ENCODE peak calls at places on chromosomes 6 and 20, in eight cellular contexts. N is OCI-LY7; R is ovary; H is CD8-positive, alpha-beta memory T cell; X is psoas muscle; J is SJSA1; Z is Karpas-422; O is HAP-1. A is an unnamed sample.

GRCh38 chr6:157430834-157431233 is 49.8 kb downstream of the ZDHHC14 start:
- DNase-seq in J (no peak), H (no peak), Z (no peak), O (no peak), X (no peak), N (no peak), R (no peak), A (no peak)

GRCh38 chr6:131949909-131950766 is 1.0 kb downstream of the CCN2 start:
- DNase-seq in R (peak; percentile 85), J (no peak), X (peak; percentile 83), O (peak; percentile 87), N (no peak), Z (no peak), H (no peak), A (no peak)

GRCh38 chr6:81950877-81951276 is 198.4 kb upstream of the TENT5A start:
- DNase-seq in X (no peak), Z (no peak), N (no peak), R (no peak), H (no peak), O (no peak), J (peak; percentile 10), A (no peak)

GRCh38 chr6:19465760-19466159 is 371.4 kb upstream of the ID4 start:
- DNase-seq in Z (no peak), N (no peak), J (peak; percentile 75), O (no peak), R (no peak), H (no peak), X (no peak), A (no peak)

GRCh38 chr6:32840604-32841246 is 2.2 kb upstream of the TAP2 start:
- DNase-seq in X (no peak), N (no peak), Z (no peak), H (peak; percentile 28), R (no peak), J (no peak), O (no peak), A (peak; percentile 29)

GRCh38 chr6:44034931-44035345 is 92.3 kb downstream of the MRPL14 start:
- DNase-seq in Z (no peak), H (no peak), X (no peak), O (no peak), R (no peak), N (no peak), J (no peak), A (no peak)

GRCh38 chr6:130027948-130028347 is 9.6 kb downstream of the L3MBTL3 start:
- DNase-seq in N (peak; percentile 26), X (no peak), Z (no peak), O (no peak), H (peak; percentile 32), R (no peak), J (no peak), A (no peak)

GRCh38 chr6:17032595-17033591 is 69.0 kb upstream of the STMND1 start:
- DNase-seq in Z (no peak), X (peak; percentile 61), R (peak; percentile 54), H (no peak), N (no peak), O (no peak), J (peak; percentile 80), A (no peak)

GRCh38 chr20:53940883-53941546 is 129.4 kb downstream of the BCAS1 start:
- DNase-seq in O (peak; percentile 60), H (no peak), R (peak; percentile 57), X (no peak), N (peak; percentile 44), Z (no peak), J (peak; percentile 89), A (no peak)

GRCh38 chr20:61874421-61875068 is 191.1 kb downstream of the TAF4 start:
- DNase-seq in Z (peak; percentile 83), H (no peak), X (no peak), O (peak; percentile 14), J (no peak), N (peak; percentile 7), R (no peak), A (no peak)

GRCh38 chr6:148186916-148187315 is 155.7 kb upstream of the SASH1 start:
- DNase-seq in O (no peak), Z (no peak), R (no peak), H (no peak), N (no peak), X (no peak), J (no peak), A (no peak)

GRCh38 chr6:85114583-85114939 is 335.3 kb upstream of the NT5E start:
- DNase-seq in R (no peak), J (no peak), Z (no peak), O (no peak), H (no peak), N (no peak), X (no peak), A (no peak)

GRCh38 chr20:45890077-45890996 is 671 bp downstream of the NEURL2 start:
- DNase-seq in H (peak; percentile 25), J (peak; percentile 71), X (peak; percentile 90), O (peak; percentile 69), N (peak; percentile 21), Z (no peak), R (peak; percentile 91), A (peak; percentile 25)

GRCh38 chr6:124964084-124964763 is 2.0 kb downstream of the RNF217 start:
- DNase-seq in O (no peak), J (no peak), H (no peak), R (no peak), Z (no peak), N (no peak), X (no peak), A (no peak)

GRCh38 chr6:35094183-35094582 is 47.0 kb downstream of the TCP11 start:
- DNase-seq in H (no peak), R (no peak), J (no peak), Z (no peak), X (no peak), N (no peak), O (no peak), A (no peak)

GRCh38 chr6:6825986-6826901 is 237.7 kb downstream of the LY86 start:
- DNase-seq in X (peak; percentile 89), Z (no peak), R (no peak), N (no peak), O (no peak), H (no peak), J (no peak), A (no peak)

GRCh38 chr6:106084973-106085686 is 1.0 kb upstream of the PRDM1 start:
- DNase-seq in R (no peak), J (peak; percentile 68), Z (no peak), X (no peak), H (no peak), N (no peak), O (no peak), A (no peak)

GRCh38 chr20:59299961-59300340 is 460 bp upstream of the EDN3 start:
- DNase-seq in H (no peak), O (no peak), X (peak; percentile 66), N (no peak), J (no peak), Z (no peak), R (no peak), A (no peak)

GRCh38 chr6:56877922-56878321 is 77.0 kb upstream of the BEND6 start:
- DNase-seq in Z (no peak), R (no peak), J (no peak), O (no peak), H (no peak), X (no peak), N (no peak), A (no peak)

GRCh38 chr20:63642518-63643247 is 10.5 kb downstream of the STMN3 start:
- DNase-seq in X (peak; percentile 65), H (no peak), J (no peak), R (peak; percentile 73), O (peak; percentile 58), Z (peak; percentile 67), N (peak; percentile 55), A (no peak)

GRCh38 chr6:24768361-24768760 is 6.4 kb upstream of the GMNN start:
- DNase-seq in J (peak; percentile 33), R (no peak), N (no peak), H (no peak), X (no peak), Z (no peak), O (no peak), A (no peak)

GRCh38 chr20:50341880-50342637 is 151.4 kb downstream of the CEBPB start:
- DNase-seq in X (no peak), Z (no peak), O (no peak), H (no peak), N (no peak), J (no peak), R (no peak), A (no peak)
- H3K9me3 ChIP-seq in X (no peaks in the 10 kb centered on the region), Z (no peaks in the 10 kb centered on the region), O (no peaks in the 10 kb centered on the region), H (no peaks in the 10 kb centered on the region), N (no peaks in the 10 kb centered on the region), J (no peaks in the 10 kb centered on the region), R (no peaks in the 10 kb centered on the region), A (no peaks in the 10 kb centered on the region)

DNA sequence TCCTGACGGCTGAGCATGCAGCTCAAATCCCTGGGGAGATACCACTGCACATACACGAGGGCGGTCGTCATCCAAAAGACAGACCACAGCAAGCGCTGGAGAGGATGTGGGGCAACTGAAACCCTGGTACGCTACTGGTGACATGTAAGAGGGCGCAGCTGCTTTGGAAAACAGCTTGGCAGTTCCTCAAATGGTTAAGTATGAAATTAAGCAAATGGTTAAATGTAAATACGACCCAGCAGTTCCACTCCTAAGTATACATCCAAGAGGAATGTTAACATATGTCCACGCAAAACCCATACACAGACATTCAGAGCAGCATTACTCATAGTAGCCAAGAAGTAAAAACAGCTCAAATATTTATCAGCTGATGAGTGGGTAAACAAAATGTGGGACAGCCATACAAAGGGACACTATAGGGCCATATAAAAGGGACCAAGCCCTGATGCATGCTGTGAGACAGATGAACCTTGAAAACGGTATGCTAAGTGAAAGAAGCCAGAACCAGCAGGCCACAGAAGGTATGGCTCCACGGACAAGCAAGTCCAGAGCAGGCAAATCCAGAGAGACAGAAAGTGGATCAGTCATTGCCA is 38.5 kb downstream of the RIPOR3 start:
- DNase-seq in N (peak; percentile 31), O (no peak), R (no peak), X (no peak), Z (no peak), H (no peak), J (peak; percentile 38), A (no peak)
- H3K4me1 ChIP-seq in N (no peaks in the 10 kb centered on the region), O (no peaks in the 10 kb centered on the region), R (peaks cover 6% of the 10 kb centered on the region), X (no peaks in the 10 kb centered on the region), Z (no peaks in the 10 kb centered on the region), H (no peaks in the 10 kb centered on the region), J (peaks cover 18% of the 10 kb centered on the region), A (no peaks in the 10 kb centered on the region)

DNA sequence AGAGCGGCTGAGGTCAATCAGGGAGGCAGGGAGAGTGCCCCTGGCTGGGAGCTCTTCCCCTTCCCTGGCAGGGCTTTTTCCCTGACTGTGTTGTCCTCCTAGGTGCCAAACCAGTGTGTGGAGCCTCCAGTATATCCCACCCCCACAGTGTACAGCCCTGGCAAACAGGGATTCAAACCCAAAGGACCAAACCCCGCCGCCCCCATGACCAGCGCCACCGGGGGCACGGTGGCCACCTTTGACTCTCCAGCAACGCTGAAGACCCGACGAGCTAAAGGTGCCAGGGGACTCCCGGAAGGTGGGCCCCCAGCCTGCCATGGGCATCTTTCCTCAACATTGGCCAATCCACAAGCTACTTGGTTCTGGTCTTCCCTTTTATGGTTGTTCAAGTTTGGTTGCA is 25.2 kb downstream of the ZNF341 start:
- DNase-seq in H (no peak), X (no peak), J (no peak), N (no peak), O (no peak), Z (no peak), R (no peak), A (no peak)
- H3K9me3 ChIP-seq in H (no peaks in the 10 kb centered on the region), X (peaks cover 11% of the 10 kb centered on the region), J (no peaks in the 10 kb centered on the region), N (peaks cover 9% of the 10 kb centered on the region), O (no peaks in the 10 kb centered on the region), Z (no peaks in the 10 kb centered on the region), R (no peaks in the 10 kb centered on the region), A (no peaks in the 10 kb centered on the region)

DNA sequence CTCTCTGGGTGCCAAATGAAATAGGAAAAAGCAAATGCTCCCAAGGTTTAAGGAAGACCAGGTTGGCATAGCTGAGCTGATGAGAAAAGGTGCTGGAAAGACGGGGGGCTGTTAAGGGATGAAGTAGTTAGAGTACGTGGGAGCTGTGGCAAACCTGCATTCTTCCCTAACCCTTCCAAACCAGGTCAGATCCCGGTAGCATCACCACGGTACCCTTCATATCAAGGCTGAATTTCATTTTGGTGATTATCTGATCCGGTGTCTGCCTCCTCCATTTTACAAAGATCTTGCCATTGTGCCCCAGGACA is 68.0 kb upstream of the PIM1 start:
- DNase-seq in O (no peak), X (no peak), N (no peak), H (no peak), R (no peak), J (no peak), Z (no peak), A (no peak)
- H3K4me1 ChIP-seq in O (peaks cover 20% of the 10 kb centered on the region), X (peaks cover 28% of the 10 kb centered on the region), N (peaks cover 54% of the 10 kb centered on the region), H (peaks cover 21% of the 10 kb centered on the region), R (peaks cover 14% of the 10 kb centered on the region), J (peaks cover 25% of the 10 kb centered on the region), Z (peaks cover 29% of the 10 kb centered on the region), A (peaks cover 22% of the 10 kb centered on the region)